ENCODE peak calls at places on chromosomes 6 and 20, in five cellular contexts. L, S, N, H and O are unnamed samples.

GRCh38 chr20:32036716-32037355 is 15.2 kb upstream of the HCK start:
- DNase-seq in S (no peak), L (no peak), H (no peak), N (no peak), O (no peak)

GRCh38 chr6:29627762-29628418 is 5.1 kb downstream of the GABBR1 start:
- DNase-seq in N (peak), L (peak), H (peak), S (peak), O (peak)

GRCh38 chr6:20965915-20966314 is 431.7 kb downstream of the CDKAL1 start:
- DNase-seq in L (no peak), S (no peak), N (no peak), H (no peak), O (no peak)

GRCh38 chr6:87722831-87723726 is 21.0 kb upstream of the AKIRIN2 start:
- DNase-seq in L (peak), S (no peak), N (no peak), H (no peak), O (peak)

GRCh38 chr20:62815066-62815991 is 1.5 kb upstream of the COL9A3 start:
- DNase-seq in S (no peak), N (no peak), H (no peak), L (peak), O (no peak)

GRCh38 chr6:37033819-37034790 is 28.6 kb downstream of the FGD2 start:
- DNase-seq in L (no peak), N (no peak), S (no peak), H (no peak), O (no peak)

GRCh38 chr6:18883851-18884250 is 496.7 kb downstream of the RNF144B start:
- DNase-seq in H (no peak), L (peak), N (no peak), S (no peak), O (no peak)

GRCh38 chr6:13267142-13267621 is 61.2 kb downstream of the TBC1D7 start:
- DNase-seq in N (no peak), S (no peak), L (no peak), H (no peak), O (no peak)

GRCh38 chr6:2749972-2750600 is 636 bp downstream of the MYLK4 start:
- DNase-seq in S (peak), N (peak), H (peak), L (peak), O (peak)

GRCh38 chr20:58308680-58309527 is 611 bp upstream of the RAB22A start:
- DNase-seq in H (peak), N (peak), L (peak), S (no peak), O (peak)

GRCh38 chr6:130417951-130418350 is 52.1 kb downstream of the TMEM200A start:
- DNase-seq in H (no peak), N (no peak), L (no peak), S (no peak), O (no peak)

GRCh38 chr6:39228111-39228971 is 934 bp downstream of the KCNK5 start:
- DNase-seq in H (no peak), L (no peak), N (no peak), S (peak), O (no peak)

GRCh38 chr6:17013701-17014100 is 88.1 kb upstream of the STMND1 start:
- DNase-seq in H (no peak), L (no peak), S (no peak), N (no peak), O (no peak)

GRCh38 chr6:18179770-18180393 is 24.7 kb downstream of the KDM1B start:
- DNase-seq in H (no peak), S (no peak), N (no peak), L (no peak), O (no peak)

GRCh38 chr6:90468080-90468479 is 118.8 kb downstream of the MAP3K7 start:
- DNase-seq in H (no peak), N (no peak), L (no peak), S (no peak), O (no peak)

GRCh38 chr6:27977387-27977786 is 20.3 kb downstream of the OR2B6 start:
- DNase-seq in H (no peak), L (no peak), N (no peak), S (no peak), O (no peak)

GRCh38 chr6:30557683-30557981 is 537 bp downstream of the PRR3 start:
- DNase-seq in L (no peak), H (peak), N (no peak), S (no peak), O (no peak)

GRCh38 chr20:41174782-41175181 is 37.4 kb downstream of the PLCG1 start:
- DNase-seq in S (no peak), H (no peak), L (no peak), N (peak), O (peak)

GRCh38 chr6:138101946-138102731 is 5.1 kb downstream of the PERP start:
- DNase-seq in S (no peak), H (no peak), N (no peak), L (no peak), O (no peak)

GRCh38 chr6:140441256-140441655 is 1066.8 kb upstream of the CITED2 start:
- DNase-seq in N (peak), S (no peak), H (no peak), L (peak), O (peak)

GRCh38 chr6:79384845-79385244 is 150.4 kb upstream of the HMGN3 start:
- DNase-seq in S (no peak), L (no peak), N (no peak), H (no peak), O (no peak)